ENCODE peak calls at places on chromosomes 12 and 14, in six cellular contexts. H is choroid plexus epithelial cell, G is GM12865, J is AG09309, Q is left ventricle myocardium inferior, M is progenitor cell of endocrine pancreas. T is an unnamed sample.

GRCh38 chr14:102320033-102320660 is 601 bp downstream of the ZNF839 start:
- DNase-seq in H (peak), G (peak), J (no peak), Q (peak), M (no peak), T (no peak)

GRCh38 chr12:132471011-132471857 is 18.7 kb upstream of the FBRSL1 start:
- DNase-seq in H (no peak), G (peak), J (no peak), Q (no peak), M (no peak), T (peak)

GRCh38 chr12:92543359-92543758 is 159.4 kb upstream of the PLEKHG7 start:
- DNase-seq in H (peak), G (peak), J (no peak), Q (no peak), M (peak), T (no peak)

GRCh38 chr12:4858385-4858784 is 51.3 kb upstream of the KCNA1 start:
- DNase-seq in H (no peak), G (peak), J (no peak), Q (no peak), M (peak), T (no peak)

GRCh38 chr12:89951050-89951693 is 242.5 kb upstream of the ATP2B1 start:
- DNase-seq in H (no peak), G (peak), J (no peak), Q (no peak), M (no peak), T (no peak)

GRCh38 chr14:51781352-51781751 is 79.1 kb upstream of the GNG2 start:
- DNase-seq in H (no peak), G (no peak), J (no peak), Q (no peak), M (no peak), T (no peak)

GRCh38 chr12:47207005-47207717 is 127.4 kb upstream of the AMIGO2 start:
- DNase-seq in H (no peak), G (peak), J (no peak), Q (no peak), M (no peak), T (no peak)

GRCh38 chr14:79418649-79419415 is 792.5 kb downstream of the DIO2 start:
- DNase-seq in H (no peak), G (no peak), J (no peak), Q (no peak), M (no peak), T (no peak)

GRCh38 chr12:19967486-19967885 is 400.9 kb upstream of the PDE3A start:
- DNase-seq in H (peak), G (peak), J (peak), Q (no peak), M (no peak), T (no peak)

GRCh38 chr14:102500190-102500661 is 9.3 kb downstream of the ANKRD9 start:
- DNase-seq in H (peak), G (no peak), J (peak), Q (peak), M (no peak), T (peak)

GRCh38 chr12:16110596-16110995 is 166.9 kb downstream of the SLC15A5 start:
- DNase-seq in H (no peak), G (no peak), J (no peak), Q (no peak), M (no peak), T (no peak)

GRCh38 chr14:104917992-104918391 is 6.7 kb upstream of the PLD4 start:
- DNase-seq in H (no peak), G (no peak), J (no peak), Q (no peak), M (no peak), T (no peak)

GRCh38 chr12:124667671-124668337 is 100.4 kb upstream of the NCOR2 start:
- DNase-seq in H (no peak), G (no peak), J (no peak), Q (no peak), M (no peak), T (no peak)

GRCh38 chr12:131892711-131893604 is 1.5 kb upstream of the ULK1 start:
- DNase-seq in H (no peak), G (no peak), J (no peak), Q (no peak), M (no peak), T (no peak)

GRCh38 chr14:83300454-83301064 is 1766.9 kb upstream of the SEL1L start:
- DNase-seq in H (peak), G (peak), J (no peak), Q (no peak), M (no peak), T (no peak)

GRCh38 chr12:88934163-88934747 is 354.0 kb upstream of the KITLG start:
- DNase-seq in H (peak), G (no peak), J (no peak), Q (no peak), M (no peak), T (no peak)

GRCh38 chr14:104353921-104354701 is 215.7 kb downstream of the KIF26A start:
- DNase-seq in H (no peak), G (no peak), J (no peak), Q (no peak), M (no peak), T (peak)

GRCh38 chr14:85799668-85800067 is 269.7 kb downstream of the FLRT2 start:
- DNase-seq in H (no peak), G (no peak), J (no peak), Q (no peak), M (no peak), T (no peak)

GRCh38 chr14:50796391-50796790 is 34.6 kb downstream of the NIN start:
- DNase-seq in H (no peak), G (no peak), J (no peak), Q (no peak), M (no peak), T (no peak)

GRCh38 chr12:28795306-28795705 is 353.8 kb upstream of the FAR2 start:
- DNase-seq in H (peak), G (no peak), J (no peak), Q (no peak), M (no peak), T (no peak)

GRCh38 chr14:96170961-96171592 is 33.6 kb upstream of the BDKRB2 start:
- DNase-seq in H (no peak), G (no peak), J (no peak), Q (no peak), M (no peak), T (no peak)

GRCh38 chr12:23831739-23832138 is 117.7 kb downstream of the SOX5 start:
- DNase-seq in H (no peak), G (no peak), J (no peak), Q (no peak), M (no peak), T (no peak)

GRCh38 chr14:89422952-89423345 is 5.9 kb upstream of the FOXN3 start:
- DNase-seq in H (no peak), G (no peak), J (no peak), Q (no peak), M (no peak), T (no peak)

GRCh38 chr12:13171921-13172859 is 24.3 kb upstream of the EMP1 start:
- DNase-seq in H (peak), G (peak), J (no peak), Q (no peak), M (no peak), T (no peak)

GRCh38 chr14:102893452-102893851 is 29.0 kb upstream of the AMN start:
- DNase-seq in H (peak), G (no peak), J (peak), Q (peak), M (no peak), T (no peak)

GRCh38 chr14:101315802-101316296 is 245.4 kb upstream of the DIO3 start:
- DNase-seq in H (no peak), G (no peak), J (no peak), Q (no peak), M (no peak), T (no peak)

GRCh38 chr14:42533476-42533875 is 926.8 kb downstream of the LRFN5 start:
- DNase-seq in H (no peak), G (no peak), J (no peak), Q (no peak), M (no peak), T (no peak)

GRCh38 chr14:33369972-33370371 is 431.3 kb downstream of the NPAS3 start:
- DNase-seq in H (no peak), G (peak), J (no peak), Q (no peak), M (no peak), T (no peak)

GRCh38 chr14:51596473-51596870 is 55.2 kb upstream of the FRMD6 start:
- DNase-seq in H (no peak), G (peak), J (no peak), Q (no peak), M (no peak), T (no peak)

GRCh38 chr12:123971770-123972447 is 722 bp downstream of the CCDC92 start:
- DNase-seq in H (peak), G (peak), J (no peak), Q (peak), M (no peak), T (no peak)

GRCh38 chr12:78674311-78675085 is 190.1 kb upstream of the SYT1 start:
- DNase-seq in H (peak), G (no peak), J (peak), Q (no peak), M (no peak), T (no peak)

GRCh38 chr14:23182372-23183014 is 967 bp downstream of the SLC7A8 start:
- DNase-seq in H (no peak), G (no peak), J (no peak), Q (no peak), M (peak), T (no peak)

GRCh38 chr12:33304176-33304575 is 135.4 kb downstream of the SYT10 start:
- DNase-seq in H (no peak), G (no peak), J (no peak), Q (no peak), M (no peak), T (no peak)

GRCh38 chr12:65098364-65098763 is 22.7 kb downstream of the WIF1 start:
- DNase-seq in H (no peak), G (no peak), J (no peak), Q (no peak), M (no peak), T (no peak)

GRCh38 chr12:65099182-65099581 is 21.9 kb downstream of the WIF1 start:
- DNase-seq in H (no peak), G (no peak), J (no peak), Q (no peak), M (no peak), T (no peak)

GRCh38 chr12:65094722-65095121 is 26.4 kb downstream of the WIF1 start:
- DNase-seq in H (no peak), G (no peak), J (no peak), Q (no peak), M (no peak), T (no peak)

DNA sequence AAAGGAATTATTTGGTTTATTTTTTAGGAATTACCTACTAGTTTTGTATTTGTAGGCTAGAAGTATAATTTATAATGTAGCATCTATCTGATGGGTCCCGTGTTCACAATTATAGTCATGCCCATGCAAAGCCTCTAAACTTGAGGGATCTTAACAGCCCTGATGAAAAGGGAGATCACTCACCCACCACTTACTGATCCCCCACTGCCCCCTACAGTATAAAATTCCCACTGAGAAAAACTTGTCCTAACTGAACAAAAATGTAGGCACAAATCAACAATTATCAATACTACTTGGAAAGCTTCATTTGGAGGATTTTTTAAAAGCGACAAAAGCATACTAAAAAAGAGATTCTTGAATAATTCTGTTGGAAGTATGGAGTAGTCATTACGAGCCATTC is 21.0 kb downstream of the WIF1 start:
- DNase-seq in H (peak), G (peak), J (no peak), Q (no peak), M (no peak), T (no peak)
- TF ChIP-seq CTCF in H (peak), G (peak), J (peak), Q (no peak), M (peak), T (peak)

DNA sequence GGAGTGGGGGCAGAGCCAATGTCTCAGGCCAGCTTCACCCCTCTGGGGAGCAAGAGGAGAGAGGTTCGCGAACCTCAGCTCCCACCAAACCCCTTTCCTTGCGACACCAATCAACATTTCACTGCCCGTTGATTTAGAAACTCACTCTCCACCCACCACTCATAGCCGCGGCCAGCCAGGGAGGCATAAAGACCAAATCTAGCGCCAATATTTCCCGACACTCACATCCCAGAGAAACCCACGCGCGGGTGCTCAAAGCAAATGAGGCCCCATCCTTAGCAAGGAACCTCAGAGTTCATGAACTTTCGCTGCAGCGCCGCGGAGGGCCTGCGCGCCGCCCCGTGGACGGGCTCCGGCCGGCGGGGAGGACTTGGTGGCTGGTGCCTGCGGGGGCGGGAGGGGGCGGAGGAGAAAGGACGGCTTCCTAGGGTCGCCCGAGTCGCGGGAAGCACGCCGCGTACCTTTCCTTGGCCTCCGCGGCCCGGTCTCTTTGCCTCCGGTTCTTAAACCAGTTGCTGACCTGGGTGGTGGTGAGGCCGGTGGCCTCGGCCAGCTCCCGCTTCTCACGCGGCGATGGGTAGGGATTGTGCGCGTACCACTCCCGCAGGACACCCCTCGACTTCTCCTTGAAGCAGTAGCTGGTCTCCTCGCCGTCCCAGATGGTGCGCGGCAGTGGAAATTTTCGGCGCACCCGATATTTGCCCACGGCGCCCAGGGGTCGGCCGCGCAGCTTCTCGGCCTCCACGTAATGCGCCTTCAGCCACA is 926 bp downstream of the SIX1 start:
- DNase-seq in H (peak), G (no peak), J (no peak), Q (no peak), M (no peak), T (no peak)
- TF ChIP-seq CTCF in H (no peak), G (no peak), J (no peak), Q (no peak), M (no peak), T (no peak)

GRCh38 chr14:100278702-100279101 is 27.5 kb downstream of the SLC25A29 start:
- DNase-seq in H (peak), G (peak), J (peak), Q (no peak), M (no peak), T (no peak)
- TF ChIP-seq CTCF in H (peak), G (no peak), J (peak), Q (no peak), M (no peak), T (peak)

GRCh38 chr14:21070610-21071224 is 613 bp downstream of the ARHGEF40 start:
- DNase-seq in H (peak), G (no peak), J (no peak), Q (peak), M (peak), T (peak)

GRCh38 chr14:21070083-21070609 is at the start of gene ARHGEF40:
- DNase-seq in H (peak), G (no peak), J (no peak), Q (peak), M (peak), T (no peak)

GRCh38 chr14:21066882-21067502 is 3.1 kb upstream of the ARHGEF40 start:
- DNase-seq in H (peak), G (no peak), J (no peak), Q (no peak), M (no peak), T (no peak)

GRCh38 chr14:21069388-21070082 is 569 bp upstream of the ARHGEF40 start:
- DNase-seq in H (peak), G (no peak), J (no peak), Q (peak), M (no peak), T (no peak)

GRCh38 chr14:21068521-21069387 is 1.4 kb upstream of the ARHGEF40 start:
- DNase-seq in H (peak), G (peak), J (no peak), Q (peak), M (peak), T (no peak)
- TF ChIP-seq CTCF in H (peak), G (peak), J (peak), Q (peak), M (peak), T (peak)

GRCh38 chr12:57244306-57244696 is 6.7 kb downstream of the STAC3 start:
- DNase-seq in H (no peak), G (no peak), J (no peak), Q (no peak), M (no peak), T (peak)

GRCh38 chr12:57250956-57251355 is at the start of gene STAC3:
- DNase-seq in H (no peak), G (no peak), J (no peak), Q (no peak), M (no peak), T (peak)

GRCh38 chr12:57247041-57247440 is 3.9 kb downstream of the STAC3 start:
- DNase-seq in H (no peak), G (no peak), J (no peak), Q (no peak), M (no peak), T (no peak)

GRCh38 chr12:57250541-57250940 is 446 bp downstream of the STAC3 start:
- DNase-seq in H (no peak), G (no peak), J (no peak), Q (no peak), M (no peak), T (no peak)

DNA sequence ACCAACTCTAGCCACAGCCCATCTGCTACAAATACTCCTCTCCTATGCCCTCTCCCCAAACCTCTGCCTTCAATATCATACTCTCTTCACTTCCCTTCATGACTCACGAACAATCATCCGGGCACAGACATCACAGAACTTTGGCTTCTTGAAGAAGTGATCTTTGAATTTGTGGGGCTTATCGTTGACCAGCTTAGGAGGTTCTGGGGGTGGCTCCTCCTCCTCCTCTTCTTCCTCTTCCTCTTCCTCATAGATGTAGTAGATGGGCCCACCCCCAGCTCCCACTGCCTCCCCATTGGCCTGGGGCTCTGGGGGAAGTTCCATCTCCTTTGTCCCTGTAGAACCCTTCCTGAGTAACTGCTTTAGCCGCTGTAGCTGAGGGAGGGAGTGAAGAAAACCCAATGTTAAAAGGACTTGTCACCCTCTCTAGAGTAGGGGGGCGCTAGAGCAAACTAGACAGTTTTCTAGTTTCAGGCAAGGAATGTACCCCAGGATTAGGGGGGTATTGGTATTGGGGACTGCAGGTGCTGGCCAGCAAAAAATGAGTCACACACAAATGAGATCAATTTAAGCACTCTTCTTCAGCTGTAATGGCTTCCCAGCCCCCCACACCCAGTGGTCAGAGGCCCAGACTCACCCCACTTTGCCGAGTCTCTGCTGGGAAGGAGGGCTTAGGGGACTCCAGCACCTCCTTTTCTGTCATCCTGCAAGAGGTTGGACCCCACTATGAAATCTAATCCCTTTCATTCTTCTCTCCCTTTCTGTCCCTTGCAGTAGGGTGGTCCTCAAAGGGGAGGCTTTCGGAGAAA is 1.8 kb downstream of the STAC3 start:
- DNase-seq in H (no peak), G (no peak), J (no peak), Q (peak), M (no peak), T (no peak)
- TF ChIP-seq CTCF in H (no peak), G (no peak), J (no peak), Q (no peak), M (no peak), T (no peak)

DNA sequence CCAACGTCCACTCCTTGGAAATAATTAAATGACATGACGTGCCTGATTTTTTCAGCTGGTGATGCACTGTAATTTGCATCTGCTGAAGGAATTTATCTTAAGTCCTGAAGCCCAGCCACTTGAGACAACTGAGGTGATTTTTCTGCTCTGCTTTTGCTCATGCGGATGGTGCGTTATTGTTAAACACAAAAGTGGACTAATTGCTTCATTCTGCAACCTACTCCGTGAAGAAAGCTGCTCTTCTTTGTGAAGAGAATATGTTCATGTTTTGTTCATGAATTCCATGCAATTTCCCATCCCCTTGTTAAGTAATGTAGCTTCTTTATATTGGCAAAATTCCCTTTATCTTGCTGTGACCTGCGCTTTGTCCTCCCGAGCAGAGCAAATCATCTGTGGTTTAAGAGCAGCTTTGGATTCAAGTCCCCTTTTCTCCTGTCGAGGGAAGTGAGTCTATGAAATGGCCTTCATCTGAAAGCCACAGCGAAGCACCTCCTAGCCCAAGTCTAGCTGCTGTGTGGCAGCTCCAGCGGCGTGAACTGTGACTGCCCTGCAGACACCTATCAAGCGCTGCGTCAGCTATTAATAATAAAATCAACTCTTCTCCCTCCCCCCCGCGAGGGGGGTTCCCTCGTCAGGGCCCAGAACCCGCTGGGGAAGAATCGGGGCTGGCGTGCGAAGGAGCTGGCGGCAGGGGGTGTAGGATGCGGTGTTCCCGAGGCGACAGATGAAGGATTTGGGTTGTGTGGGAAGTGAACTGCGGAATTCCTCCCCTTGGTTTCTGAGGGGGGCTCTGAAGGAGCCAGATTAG is 867 bp upstream of the ATP2A2 start:
- DNase-seq in H (peak), G (peak), J (no peak), Q (peak), M (peak), T (no peak)
- TF ChIP-seq CTCF in H (peak), G (no peak), J (no peak), Q (peak), M (no peak), T (peak)

GRCh38 chr12:71663561-71664410 is at the start of the genes THAP2 and ZFC3H1:
- DNase-seq in H (peak), G (peak), J (peak), Q (peak), M (peak), T (peak)
- TF ChIP-seq CTCF in H (peak), G (peak), J (peak), Q (peak), M (peak), T (peak)

GRCh38 chr12:18243238-18243637 is 18.1 kb upstream of the PIK3C2G start:
- DNase-seq in H (no peak), G (no peak), J (no peak), Q (no peak), M (no peak), T (no peak)

GRCh38 chr12:18242380-18243089 is 18.8 kb upstream of the PIK3C2G start:
- DNase-seq in H (no peak), G (no peak), J (no peak), Q (no peak), M (no peak), T (no peak)

GRCh38 chr12:18239561-18239960 is 21.8 kb upstream of the PIK3C2G start:
- DNase-seq in H (peak), G (no peak), J (no peak), Q (no peak), M (no peak), T (no peak)
- TF ChIP-seq CTCF in H (no peak), G (no peak), J (no peak), Q (no peak), M (no peak), T (no peak)